ENCODE peak calls at places on chromosomes 6 and 20, in eight cellular contexts. V is HTR-8/SVneo; G is HL-60; E is stimulated activated CD4-positive, alpha-beta T cell treated with anti-CD3 and anti-CD28 coated beads, Interleukin-1b, Interleukin-23, amount 100 ng/mL, for 24 hours; F is lower lobe of right lung; P is EH; D is CD14-positive monocyte; A is CD8-positive, alpha-beta T cell. L is an unnamed sample.

GRCh38 chr6:38499046-38499445 is 140.7 kb downstream of the BTBD9 start:
- DNase-seq in V (no peak), G (no peak), E (no peak), F (no peak), P (no peak), D (no peak), A (no peak), L (no peak)

GRCh38 chr6:156747715-156748114 is 29.5 kb upstream of the ARID1B start:
- DNase-seq in V (no peak), G (no peak), E (no peak), F (no peak), P (no peak), D (no peak), A (no peak), L (peak)

GRCh38 chr6:11851405-11851804 is 72.8 kb upstream of the ADTRP start:
- DNase-seq in V (peak), G (no peak), E (no peak), F (no peak), P (peak), D (no peak), A (no peak), L (no peak)

GRCh38 chr6:30782425-30783014 is 38.2 kb upstream of the IER3 start:
- DNase-seq in V (no peak), G (no peak), E (no peak), F (no peak), P (peak), D (no peak), A (no peak), L (no peak)

GRCh38 chr6:97697450-97697849 is 414.4 kb upstream of the MMS22L start:
- DNase-seq in V (no peak), G (no peak), E (no peak), F (no peak), P (peak), D (no peak), A (no peak), L (no peak)

GRCh38 chr6:168165373-168165772 is 86.4 kb upstream of the FRMD1 start:
- DNase-seq in V (peak), G (no peak), E (no peak), F (no peak), P (peak), D (no peak), A (no peak), L (no peak)

GRCh38 chr20:46022411-46023147 is 6.4 kb upstream of the SLC12A5 start:
- DNase-seq in V (peak), G (peak), E (peak), F (peak), P (peak), D (no peak), A (peak), L (no peak)

GRCh38 chr20:33674294-33675126 is at the start of gene NECAB3:
- DNase-seq in V (peak), G (peak), E (peak), F (peak), P (peak), D (no peak), A (no peak), L (peak)

GRCh38 chr6:35754452-35755321 is 17.9 kb downstream of the ARMC12 start:
- DNase-seq in V (no peak), G (peak), E (no peak), F (no peak), P (peak), D (no peak), A (no peak), L (no peak)

GRCh38 chr6:84568971-84569370 is 195.4 kb downstream of the TBX18 start:
- DNase-seq in V (no peak), G (no peak), E (no peak), F (no peak), P (peak), D (no peak), A (no peak), L (no peak)

GRCh38 chr6:53011993-53012392 is 16.9 kb upstream of the GSTA4 start:
- DNase-seq in V (no peak), G (no peak), E (no peak), F (no peak), P (peak), D (no peak), A (no peak), L (no peak)

GRCh38 chr20:39960522-39961420 is 728.3 kb downstream of the MAFB start:
- DNase-seq in V (no peak), G (no peak), E (no peak), F (no peak), P (no peak), D (no peak), A (no peak), L (no peak)

GRCh38 chr6:83853968-83854501 is 875 bp downstream of the RIPPLY2 start:
- DNase-seq in V (no peak), G (no peak), E (no peak), F (no peak), P (no peak), D (no peak), A (no peak), L (no peak)

GRCh38 chr20:3785240-3786125 is 1.1 kb downstream of the CENPB start:
- DNase-seq in V (no peak), G (no peak), E (no peak), F (peak), P (peak), D (no peak), A (no peak), L (no peak)

GRCh38 chr6:68635706-68636513 is 828 bp downstream of the ADGRB3 start:
- DNase-seq in V (no peak), G (no peak), E (no peak), F (no peak), P (no peak), D (no peak), A (no peak), L (no peak)

GRCh38 chr6:157944983-157945931 is 36.4 kb upstream of the SYNJ2 start:
- DNase-seq in V (no peak), G (no peak), E (peak), F (no peak), P (no peak), D (no peak), A (peak), L (no peak)

GRCh38 chr6:105227292-105227628 is 47.4 kb upstream of the POPDC3 start:
- DNase-seq in V (no peak), G (no peak), E (no peak), F (no peak), P (no peak), D (no peak), A (no peak), L (no peak)

GRCh38 chr6:151294561-151295101 is 54.9 kb downstream of the AKAP12 start:
- DNase-seq in V (no peak), G (no peak), E (no peak), F (no peak), P (peak), D (no peak), A (no peak), L (no peak)

GRCh38 chr6:118774596-118774995 is 119.4 kb upstream of the ASF1A start:
- DNase-seq in V (no peak), G (no peak), E (no peak), F (no peak), P (no peak), D (no peak), A (no peak), L (no peak)

GRCh38 chr20:13430346-13431002 is 208.3 kb downstream of the TASP1 start:
- DNase-seq in V (no peak), G (peak), E (peak), F (no peak), P (no peak), D (no peak), A (no peak), L (no peak)

GRCh38 chr6:22364314-22364713 is 67.5 kb upstream of the PRL start:
- DNase-seq in V (no peak), G (no peak), E (no peak), F (no peak), P (peak), D (no peak), A (no peak), L (no peak)

GRCh38 chr6:150149146-150149545 is 6.3 kb downstream of the PPP1R14C start:
- DNase-seq in V (no peak), G (no peak), E (no peak), F (no peak), P (no peak), D (no peak), A (no peak), L (no peak)

GRCh38 chr6:28542440-28543293 is 17.0 kb downstream of the GPX5 start:
- DNase-seq in V (peak), G (peak), E (peak), F (peak), P (peak), D (no peak), A (peak), L (peak)

GRCh38 chr6:13468839-13469238 is 18.6 kb downstream of the GFOD1 start:
- DNase-seq in V (no peak), G (no peak), E (no peak), F (no peak), P (no peak), D (no peak), A (no peak), L (no peak)

L was measured in D721Med.